ENCODE peak calls at places on chromosome 19, in six cellular contexts. One of them, this sample, is unnamed.

GRCh38 chr19:37966211-37967072 is 59.4 kb downstream of the SIPA1L3 start:
- DNase-seq in endothelial cell: no peak
- DNase-seq in glutamatergic neuron: peak
- DNase-seq in ACHN: peak
- DNase-seq in thoracic aorta: no peak
- DNase-seq in SIG-M5: no peak
- DNase-seq in this sample: no peak

GRCh38 chr19:48102870-48103751 is 7.5 kb downstream of the PLA2G4C start:
- DNase-seq in endothelial cell: peak
- DNase-seq in thoracic aorta: no peak
- DNase-seq in glutamatergic neuron: peak
- DNase-seq in SIG-M5: no peak
- DNase-seq in ACHN: peak
- DNase-seq in this sample: no peak

GRCh38 chr19:12513531-12514061 is 29.0 kb upstream of the ZNF709 start:
- DNase-seq in glutamatergic neuron: no peak
- DNase-seq in endothelial cell: no peak
- DNase-seq in thoracic aorta: no peak
- DNase-seq in SIG-M5: no peak
- DNase-seq in ACHN: no peak
- DNase-seq in this sample: no peak

GRCh38 chr19:52638601-52639000 is 446 bp upstream of the ZNF83 start:
- DNase-seq in glutamatergic neuron: peak
- DNase-seq in ACHN: no peak
- DNase-seq in SIG-M5: no peak
- DNase-seq in thoracic aorta: no peak
- DNase-seq in endothelial cell: peak
- DNase-seq in this sample: no peak

GRCh38 chr19:9934132-9934950 is 2.0 kb downstream of the OLFM2 start:
- DNase-seq in glutamatergic neuron: peak
- DNase-seq in SIG-M5: no peak
- DNase-seq in endothelial cell: peak
- DNase-seq in ACHN: peak
- DNase-seq in thoracic aorta: no peak
- DNase-seq in this sample: peak

GRCh38 chr19:1873524-1874473 is 10.4 kb upstream of the KLF16 start:
- DNase-seq in ACHN: no peak
- DNase-seq in thoracic aorta: no peak
- DNase-seq in endothelial cell: no peak
- DNase-seq in SIG-M5: no peak
- DNase-seq in glutamatergic neuron: no peak
- DNase-seq in this sample: no peak

GRCh38 chr19:10289167-10289835 is 451 bp upstream of the ICAM5 start:
- DNase-seq in glutamatergic neuron: peak
- DNase-seq in ACHN: peak
- DNase-seq in endothelial cell: no peak
- DNase-seq in thoracic aorta: no peak
- DNase-seq in SIG-M5: no peak
- DNase-seq in this sample: no peak

GRCh38 chr19:4045597-4046361 is 20.9 kb downstream of the ZBTB7A start:
- DNase-seq in glutamatergic neuron: no peak
- DNase-seq in endothelial cell: no peak
- DNase-seq in thoracic aorta: no peak
- DNase-seq in SIG-M5: no peak
- DNase-seq in ACHN: no peak
- DNase-seq in this sample: no peak

GRCh38 chr19:38946229-38947010 is 15.7 kb downstream of the MRPS12 start:
- DNase-seq in glutamatergic neuron: no peak
- DNase-seq in endothelial cell: no peak
- DNase-seq in ACHN: no peak
- DNase-seq in thoracic aorta: no peak
- DNase-seq in SIG-M5: no peak
- DNase-seq in this sample: no peak